ENCODE peak calls at places on chromosomes 1 and 21, in seven cellular contexts. C is tibial artery, P is endodermal cell, W is ovary, B is fibroblast of the aortic adventitia, E is PC-3, X is right atrium auricular region. O is an unnamed sample.

GRCh38 chr1:186763107-186763506 is 65.6 kb upstream of the PLA2G4A start:
- DNase-seq in W (no peak), E (peak), X (no peak), B (peak), C (no peak), P (no peak), O (peak)

GRCh38 chr21:42258885-42259407 is 40.0 kb downstream of the ABCG1 start:
- DNase-seq in E (no peak), B (no peak), C (no peak), W (no peak), X (no peak), P (no peak), O (no peak)

GRCh38 chr1:192724670-192725069 is 84.2 kb upstream of the RGS2 start:
- DNase-seq in W (no peak), B (peak), E (peak), P (no peak), C (no peak), X (no peak), O (peak)

GRCh38 chr1:178993559-178993958 is 32.1 kb upstream of the FAM20B start:
- DNase-seq in C (no peak), X (no peak), B (peak), W (no peak), P (no peak), E (no peak), O (no peak)

GRCh38 chr1:41487729-41488598 is 3.5 kb upstream of the EDN2 start:
- DNase-seq in B (no peak), X (no peak), C (no peak), W (peak), P (peak), E (no peak), O (peak)

GRCh38 chr1:22275626-22276395 is 132.9 kb upstream of the WNT4 start:
- DNase-seq in W (peak), P (peak), E (peak), C (no peak), B (peak), X (no peak), O (peak)

GRCh38 chr1:77281491-77282186 is at the start of gene AK5:
- DNase-seq in W (peak), P (no peak), E (peak), B (peak), C (no peak), X (no peak), O (peak)

GRCh38 chr1:28161770-28162550 is 14.5 kb downstream of the PTAFR start:
- DNase-seq in C (no peak), X (no peak), B (no peak), P (no peak), W (no peak), E (no peak), O (no peak)

GRCh38 chr1:154534263-154534844 is 24.1 kb downstream of the UBE2Q1 start:
- DNase-seq in C (no peak), E (peak), W (no peak), X (no peak), B (no peak), P (peak), O (no peak)

GRCh38 chr1:47738560-47739182 is 258.5 kb downstream of the TRABD2B start:
- DNase-seq in B (peak), W (peak), P (peak), X (no peak), E (peak), C (no peak), O (peak)

GRCh38 chr1:231161711-231162299 is at the start of gene TRIM67:
- DNase-seq in W (peak), B (no peak), X (no peak), P (no peak), C (no peak), E (no peak), O (no peak)

GRCh38 chr1:28028873-28029654 is 59.3 kb downstream of the EYA3 start:
- DNase-seq in C (no peak), E (no peak), P (no peak), X (no peak), B (peak), W (no peak), O (peak)

GRCh38 chr1:147243228-147243685 is 773 bp downstream of the CHD1L start:
- DNase-seq in B (no peak), X (no peak), C (no peak), P (peak), E (no peak), W (no peak), O (no peak)

GRCh38 chr1:180154003-180154324 is 705 bp upstream of the QSOX1 start:
- DNase-seq in X (no peak), E (no peak), W (no peak), P (no peak), B (no peak), C (no peak), O (no peak)

GRCh38 chr1:1240822-1241587 is 5.5 kb downstream of the C1QTNF12 start:
- DNase-seq in W (no peak), X (no peak), P (no peak), E (no peak), C (no peak), B (peak), O (no peak)

GRCh38 chr1:108643492-108644333 is 17.2 kb downstream of the HENMT1 start:
- DNase-seq in P (peak), B (peak), E (peak), W (no peak), C (no peak), X (no peak), O (peak)

GRCh38 chr1:110430901-110431300 is 20.0 kb upstream of the PROK1 start:
- DNase-seq in B (no peak), C (no peak), E (no peak), P (no peak), W (no peak), X (no peak), O (no peak)

GRCh38 chr1:6167391-6168303 is 12.5 kb downstream of the CHD5 start:
- DNase-seq in P (no peak), B (no peak), X (no peak), W (no peak), E (no peak), C (no peak), O (no peak)

GRCh38 chr1:40404670-40405462 is 31.3 kb downstream of the SMAP2 start:
- DNase-seq in P (no peak), E (peak), C (no peak), B (peak), X (no peak), W (no peak), O (peak)

DNA sequence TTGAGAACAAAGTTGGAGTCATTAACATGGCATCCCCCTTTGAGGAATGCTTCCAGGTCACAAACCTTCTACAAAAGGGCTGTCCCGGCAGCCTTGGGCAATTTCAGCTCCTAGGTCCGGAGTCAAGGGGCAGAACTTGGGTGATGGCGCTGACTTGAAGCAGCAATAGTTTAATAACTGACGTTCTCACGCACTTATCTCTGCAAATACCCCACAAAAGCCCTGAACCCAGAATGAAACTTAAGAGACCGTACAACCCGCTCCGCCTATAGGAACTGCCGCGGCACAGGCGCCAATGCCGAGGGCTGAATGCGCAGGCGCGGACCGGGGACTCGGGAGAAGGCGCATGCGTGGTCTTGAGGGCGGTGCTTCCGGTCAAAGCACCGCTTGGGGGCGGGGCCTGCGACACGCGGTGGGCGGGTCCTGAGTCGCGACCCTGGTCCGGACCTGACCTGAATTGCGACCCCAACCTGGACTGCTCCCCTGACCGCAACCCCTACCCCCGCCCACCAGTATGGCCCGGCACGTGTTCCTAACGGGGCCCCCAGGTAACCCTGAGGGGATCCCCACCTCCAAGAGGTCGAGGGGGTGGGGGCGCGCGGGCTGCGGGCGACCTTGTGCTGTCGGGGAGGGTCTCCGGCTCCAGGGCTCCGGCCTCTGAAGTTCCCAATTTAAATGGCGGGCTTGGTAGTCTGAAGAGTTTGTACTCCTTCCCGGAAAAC is at the start of gene NTPCR:
- DNase-seq in W (peak), P (peak), X (peak), E (peak), B (peak), C (peak), O (peak)
- TF ChIP-seq CTCF in W (no peak), P (no peak), X (no peak), E (peak), B (peak), C (peak), O (no peak)

GRCh38 chr1:155648207-155649147 is 38.5 kb downstream of the MSTO1 start:
- DNase-seq in B (peak), E (peak), W (no peak), C (no peak), X (no peak), P (no peak), O (peak)
- H3K4me3 ChIP-seq in B (peak), E (peak), W (no peak), C (no peak), X (no peak), P (no peak), O (peak)

GRCh38 chr1:64550505-64550904 is 80.6 kb downstream of the CACHD1 start:
- DNase-seq in X (no peak), E (no peak), W (no peak), C (no peak), B (no peak), P (no peak), O (no peak)

GRCh38 chr1:64550946-64551345 is 81.0 kb downstream of the CACHD1 start:
- DNase-seq in W (no peak), C (no peak), E (no peak), B (no peak), P (no peak), X (no peak), O (peak)

GRCh38 chr1:64549464-64550239 is 79.7 kb downstream of the CACHD1 start:
- DNase-seq in W (no peak), E (no peak), X (no peak), B (no peak), P (no peak), C (no peak), O (no peak)

GRCh38 chr1:64555947-64556346 is 86.0 kb downstream of the CACHD1 start:
- DNase-seq in C (no peak), X (no peak), B (no peak), W (no peak), E (no peak), P (no peak), O (no peak)

DNA sequence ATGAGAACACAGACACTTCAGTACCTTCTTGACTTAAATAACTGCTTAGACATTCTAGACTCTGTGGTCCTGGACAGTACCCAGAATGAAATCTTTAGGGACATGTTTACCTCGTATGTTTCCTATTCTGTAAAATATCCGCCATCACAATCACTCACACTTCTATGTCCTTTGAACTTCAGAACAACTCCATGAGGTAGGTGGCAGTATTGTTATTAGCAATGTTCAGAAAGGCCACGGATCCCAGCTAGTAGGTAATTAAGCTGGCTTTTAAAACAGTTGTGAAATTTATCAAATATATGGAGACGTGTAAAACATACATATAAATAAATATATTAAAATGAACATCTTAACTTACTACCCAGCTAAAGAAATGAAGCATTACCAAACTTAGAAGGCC is 83.4 kb downstream of the CACHD1 start:
- DNase-seq in P (no peak), X (no peak), B (no peak), E (no peak), W (no peak), C (no peak), O (no peak)
- TF ChIP-seq CTCF in P (peak), X (no peak), B (no peak), E (peak), W (no peak), C (no peak), O (no peak)

DNA sequence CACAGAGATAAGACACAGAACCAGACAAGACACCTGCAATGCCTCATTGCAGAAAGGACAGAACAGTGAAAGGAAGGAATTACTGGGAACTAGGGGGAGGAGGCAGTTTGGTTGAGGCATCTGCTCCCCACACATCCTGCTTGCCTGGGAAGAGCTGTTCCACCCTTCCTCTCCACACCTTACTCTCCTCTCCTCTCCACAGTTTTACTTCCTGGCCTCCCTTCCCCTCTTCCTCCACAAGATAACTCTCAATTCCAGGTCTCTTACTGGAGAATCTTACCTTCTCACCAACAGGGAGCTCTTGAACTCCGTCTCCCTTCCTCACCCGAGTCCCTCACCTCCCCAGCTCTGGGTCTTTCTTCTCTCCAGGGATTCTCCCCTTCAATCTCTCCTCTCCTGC is 2.1 kb downstream of the ELOVL1 start:
- DNase-seq in P (no peak), C (no peak), W (no peak), B (no peak), X (no peak), E (no peak), O (no peak)
- H3K4me3 ChIP-seq in P (no peak), C (no peak), W (no peak), B (peak), X (no peak), E (peak), O (no peak)

GRCh38 chr1:159951016-159951415 is 3.0 kb downstream of the SLAMF9 start:
- DNase-seq in C (no peak), X (no peak), W (no peak), P (no peak), B (no peak), E (no peak), O (no peak)
- TF ChIP-seq CTCF in C (no peak), X (no peak), W (no peak), P (no peak), B (no peak), E (no peak), O (no peak)

GRCh38 chr1:229627003-229627402 is 956 bp downstream of the URB2 start:
- DNase-seq in E (no peak), W (no peak), X (no peak), P (no peak), C (no peak), B (no peak), O (no peak)
- H3K4me3 ChIP-seq in E (peak), W (peak), X (peak), P (peak), C (peak), B (peak), O (peak)

DNA sequence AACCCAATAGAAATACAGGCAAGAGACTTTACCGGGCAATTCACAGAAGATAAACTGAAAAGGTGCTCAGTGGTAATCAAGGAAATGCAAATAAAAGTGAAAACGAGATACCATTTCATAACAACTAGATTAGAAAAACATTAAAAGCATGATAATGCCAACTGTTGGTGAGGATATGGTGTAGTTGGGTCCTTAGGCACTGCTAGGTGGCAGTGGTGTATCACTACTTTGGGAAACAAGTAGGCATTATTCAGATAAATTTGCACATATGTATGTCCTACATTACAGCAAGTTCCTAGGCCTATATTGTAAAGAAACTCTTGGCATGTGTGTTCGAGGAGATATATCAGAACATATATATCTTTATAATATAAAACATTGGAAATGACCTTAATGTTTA is 31.0 kb downstream of the AZIN2 start:
- DNase-seq in B (peak), C (no peak), W (no peak), P (peak), X (no peak), E (peak), O (peak)
- TF ChIP-seq CTCF in B (peak), C (peak), W (no peak), P (peak), X (no peak), E (peak), O (no peak)

DNA sequence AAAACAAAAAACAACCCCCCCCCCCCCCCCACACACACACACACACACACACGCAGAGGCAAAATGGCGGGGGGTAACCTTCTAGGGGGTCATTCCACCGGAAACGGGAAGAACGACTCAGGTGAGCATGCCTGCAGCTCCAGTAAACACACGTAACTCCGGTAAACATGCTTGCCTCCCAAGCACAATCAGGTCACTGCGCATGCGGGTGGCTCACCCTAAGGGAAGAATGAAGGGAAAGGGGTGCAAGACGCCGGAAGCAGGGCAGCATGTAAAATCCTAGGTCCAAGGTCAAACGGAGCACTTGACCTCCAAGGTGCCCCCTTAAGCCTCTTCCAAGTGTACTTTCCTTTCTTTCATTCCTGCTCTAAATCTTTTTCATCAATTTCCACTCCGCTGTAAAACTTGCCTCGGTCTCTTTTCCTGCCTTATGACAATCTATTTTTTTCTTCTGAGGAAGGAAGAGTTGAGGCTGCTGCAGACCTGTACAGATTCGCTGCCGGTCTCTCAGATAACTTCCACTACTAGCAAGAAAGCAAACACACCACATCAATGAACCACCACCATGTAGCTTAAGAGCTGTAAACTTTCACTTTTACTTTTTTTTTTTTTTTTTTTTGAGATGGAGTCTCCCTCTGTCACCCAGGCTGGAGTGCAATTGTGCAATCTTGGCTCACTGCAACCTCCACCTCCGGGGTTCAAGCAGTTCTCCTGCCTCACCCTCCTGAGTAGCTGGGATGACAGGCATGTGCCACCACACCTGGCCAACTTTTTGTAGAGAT is 21.0 kb upstream of the CBR3 start:
- DNase-seq in C (no peak), W (no peak), B (no peak), P (no peak), X (no peak), E (peak), O (no peak)
- H3K4me3 ChIP-seq in C (no peak), W (no peak), B (no peak), P (no peak), X (no peak), E (peak), O (no peak)

DNA sequence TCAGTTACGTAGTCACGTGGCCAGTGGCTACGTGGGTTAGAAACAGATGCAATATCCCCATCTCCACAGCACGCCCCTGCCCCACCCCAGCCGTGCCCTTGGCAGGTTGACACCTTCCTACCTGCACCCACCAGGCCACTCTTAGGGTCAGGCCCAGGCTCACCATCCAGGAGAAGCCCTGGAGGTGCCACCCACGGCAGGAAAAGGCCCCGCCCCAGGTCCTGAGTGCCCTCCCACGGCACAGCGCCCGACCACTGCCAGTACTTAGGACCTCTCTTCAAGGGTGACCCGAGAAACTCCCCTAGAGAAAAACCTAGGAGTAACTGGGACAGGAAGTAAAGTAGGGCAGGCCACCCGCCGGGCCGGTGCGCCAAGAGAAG is 1.5 kb downstream of the C1orf35 start:
- DNase-seq in B (no peak), W (no peak), P (no peak), C (no peak), E (peak), X (no peak), O (no peak)
- TF ChIP-seq CTCF in B (no peak), W (no peak), P (no peak), C (no peak), E (no peak), X (no peak), O (no peak)

DNA sequence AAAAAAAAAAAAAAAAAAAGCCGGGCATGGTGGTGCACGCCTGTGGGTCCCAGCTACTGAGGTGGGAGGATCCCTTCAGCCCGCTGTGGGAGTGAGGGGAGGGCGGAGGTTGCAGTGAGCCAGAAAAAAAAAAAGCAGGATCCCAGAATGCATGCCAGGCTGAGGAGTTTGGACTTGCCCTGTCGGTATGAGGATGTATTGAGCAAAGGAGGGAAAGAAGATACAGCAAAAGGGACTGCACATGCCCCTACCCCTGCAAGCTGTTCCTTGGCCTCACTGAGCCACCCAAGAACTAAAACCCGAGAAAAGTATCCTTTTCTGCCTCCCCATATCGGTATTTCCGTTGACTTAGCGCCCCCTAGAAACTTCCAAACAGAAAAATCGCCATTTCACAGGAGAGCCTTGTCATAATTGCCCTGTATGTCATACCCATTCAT is 1.3 kb upstream of the GPATCH4 start:
- DNase-seq in X (no peak), E (peak), B (no peak), W (no peak), P (no peak), C (no peak), O (peak)
- H3K4me3 ChIP-seq in X (no peak), E (no peak), B (no peak), W (no peak), P (no peak), C (no peak), O (no peak)